ENCODE peak calls at places on chromosome 9, in eight cellular contexts. W is CD8-positive, alpha-beta T cell; S is A673; Q is esophagus muscularis mucosa; O is heart left ventricle; A is BE2C; J is left ventricle myocardium inferior; N is fibroblast of mammary gland. P is an unnamed sample.

GRCh38 chr9:136050266-136050705 is 44.8 kb downstream of the NACC2 start:
- DNase-seq in W (no peak), S (no peak), Q (no peak), O (peak), A (no peak), J (no peak), N (no peak), P (no peak)

GRCh38 chr9:14677872-14678271 is 15.4 kb downstream of the ZDHHC21 start:
- DNase-seq in W (no peak), S (no peak), Q (no peak), O (no peak), A (no peak), J (no peak), N (no peak), P (no peak)

GRCh38 chr9:124341455-124342170 is 73.6 kb downstream of the PSMB7 start:
- DNase-seq in W (no peak), S (no peak), Q (no peak), O (peak), A (no peak), J (no peak), N (no peak), P (no peak)

GRCh38 chr9:99752710-99753109 is 69.0 kb upstream of the NR4A3 start:
- DNase-seq in W (no peak), S (no peak), Q (no peak), O (no peak), A (no peak), J (no peak), N (peak), P (peak)

GRCh38 chr9:20479419-20480155 is 142.7 kb downstream of the MLLT3 start:
- DNase-seq in W (no peak), S (no peak), Q (no peak), O (no peak), A (no peak), J (no peak), N (peak), P (no peak)

GRCh38 chr9:122056484-122056883 is 36.6 kb downstream of the TTLL11 start:
- DNase-seq in W (no peak), S (no peak), Q (peak), O (no peak), A (no peak), J (no peak), N (no peak), P (no peak)

GRCh38 chr9:119278138-119278537 is 91.1 kb downstream of the BRINP1 start:
- DNase-seq in W (no peak), S (no peak), Q (no peak), O (no peak), A (no peak), J (no peak), N (no peak), P (no peak)

GRCh38 chr9:17824191-17824926 is 245.5 kb downstream of the SH3GL2 start:
- DNase-seq in W (no peak), S (no peak), Q (no peak), O (no peak), A (no peak), J (no peak), N (no peak), P (no peak)

GRCh38 chr9:96253059-96253696 is 48.8 kb downstream of the HSD17B3 start:
- DNase-seq in W (no peak), S (no peak), Q (no peak), O (no peak), A (no peak), J (no peak), N (no peak), P (no peak)

GRCh38 chr9:133075925-133076324 is 14.1 kb downstream of the CEL start:
- DNase-seq in W (no peak), S (no peak), Q (no peak), O (no peak), A (no peak), J (no peak), N (peak), P (peak)

GRCh38 chr9:124259273-124260078 is 1.7 kb downstream of the NEK6 start:
- DNase-seq in W (no peak), S (peak), Q (peak), O (peak), A (no peak), J (peak), N (peak), P (peak)

GRCh38 chr9:130429831-130430230 is 14.9 kb upstream of the ASS1 start:
- DNase-seq in W (no peak), S (no peak), Q (no peak), O (peak), A (no peak), J (no peak), N (no peak), P (no peak)

GRCh38 chr9:35829084-35829763 is at the start of gene TMEM8B:
- DNase-seq in W (peak), S (peak), Q (peak), O (peak), A (peak), J (peak), N (peak), P (peak)

GRCh38 chr9:77595426-77596051 is 52.6 kb downstream of the GNA14 start:
- DNase-seq in W (no peak), S (peak), Q (peak), O (no peak), A (peak), J (no peak), N (no peak), P (no peak)

GRCh38 chr9:121783523-121784507 is 132.4 kb downstream of the DAB2IP start:
- DNase-seq in W (no peak), S (no peak), Q (no peak), O (peak), A (peak), J (no peak), N (no peak), P (no peak)

GRCh38 chr9:111197251-111197650 is 132.8 kb downstream of the OR2K2 start:
- DNase-seq in W (no peak), S (no peak), Q (no peak), O (no peak), A (no peak), J (no peak), N (no peak), P (no peak)
- H3K4me3 ChIP-seq in W (no peak), S (no peak), Q (no peak), O (no peak), A (no peak), J (no peak), N (no peak), P (no peak)

GRCh38 chr9:126211441-126212074 is 115.1 kb upstream of the MVB12B start:
- DNase-seq in W (no peak), S (no peak), Q (peak), O (no peak), A (no peak), J (no peak), N (no peak), P (no peak)
- H3K4me3 ChIP-seq in W (no peak), S (no peak), Q (no peak), O (no peak), A (no peak), J (no peak), N (no peak), P (no peak)

GRCh38 chr9:113011911-113012381 is at the start of gene ZNF883:
- DNase-seq in W (no peak), S (peak), Q (no peak), O (peak), A (peak), J (peak), N (peak), P (peak)

GRCh38 chr9:113018247-113018646 is 6.3 kb upstream of the ZNF883 start:
- DNase-seq in W (no peak), S (no peak), Q (no peak), O (no peak), A (no peak), J (no peak), N (no peak), P (no peak)

DNA sequence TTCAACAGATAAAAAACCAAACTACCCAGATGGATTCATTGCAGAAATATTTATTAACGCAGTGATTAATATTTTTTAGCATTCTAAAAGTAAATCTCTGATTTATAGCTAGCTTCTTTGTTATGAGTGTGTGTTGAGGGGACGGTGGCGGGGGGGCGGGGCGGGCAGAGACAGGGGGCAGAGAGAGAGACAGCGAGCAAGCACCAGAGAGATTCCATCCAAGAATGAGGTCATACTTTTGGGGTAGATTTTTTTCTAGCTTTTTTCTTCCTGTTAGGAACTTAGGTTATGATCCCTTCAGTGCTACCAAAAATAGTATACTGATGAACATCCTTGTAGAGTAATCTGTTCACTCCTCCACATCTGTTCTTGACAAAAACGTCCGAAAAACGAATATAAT is 500 bp upstream of the ZNF883 start:
- DNase-seq in W (no peak), S (no peak), Q (no peak), O (no peak), A (no peak), J (no peak), N (no peak), P (no peak)
- H3K4me3 ChIP-seq in W (no peak), S (peak), Q (peak), O (peak), A (peak), J (peak), N (peak), P (peak)

GRCh38 chr9:64773491-64773931 is 511.5 kb downstream of the FOXD4L5 start:
- DNase-seq in W (no peak), S (peak), Q (peak), O (peak), A (no peak), J (peak), N (no peak), P (peak)
- H3K4me3 ChIP-seq in W (no peak), S (peak), Q (peak), O (peak), A (no peak), J (peak), N (peak), P (peak)

P was measured in astrocyte of the cerebellum.